ENCODE peak calls at places on chromosomes 3 and 15, in six cellular contexts. One of them, this sample, is unnamed.

GRCh38 chr15:58840048-58840447 is 68.9 kb downstream of the MINDY2 start:
- DNase-seq in heart left ventricle: no peak
- DNase-seq in colonic mucosa: no peak
- DNase-seq in brain microvascular endothelial cell: peak
- DNase-seq in bronchial epithelial cell: no peak
- DNase-seq in HL-60: no peak
- DNase-seq in this sample: no peak

GRCh38 chr3:152828075-152828840 is 6.7 kb upstream of the P2RY1 start:
- DNase-seq in heart left ventricle: no peak
- DNase-seq in HL-60: no peak
- DNase-seq in colonic mucosa: peak
- DNase-seq in brain microvascular endothelial cell: no peak
- DNase-seq in bronchial epithelial cell: no peak
- DNase-seq in this sample: no peak

GRCh38 chr3:72820405-72820804 is 27.8 kb downstream of the SHQ1 start:
- DNase-seq in HL-60: no peak
- DNase-seq in colonic mucosa: peak
- DNase-seq in brain microvascular endothelial cell: peak
- DNase-seq in heart left ventricle: peak
- DNase-seq in bronchial epithelial cell: peak
- DNase-seq in this sample: peak

GRCh38 chr3:127787966-127788365 is 34.3 kb downstream of the MGLL start:
- DNase-seq in bronchial epithelial cell: no peak
- DNase-seq in heart left ventricle: no peak
- DNase-seq in colonic mucosa: no peak
- DNase-seq in HL-60: no peak
- DNase-seq in brain microvascular endothelial cell: no peak
- DNase-seq in this sample: no peak

GRCh38 chr3:126081618-126082333 is 2.1 kb downstream of the SLC41A3 start:
- DNase-seq in colonic mucosa: no peak
- DNase-seq in bronchial epithelial cell: peak
- DNase-seq in brain microvascular endothelial cell: peak
- DNase-seq in HL-60: no peak
- DNase-seq in heart left ventricle: no peak
- DNase-seq in this sample: peak

GRCh38 chr3:195893121-195893449 is 15.3 kb downstream of the TNK2 start:
- DNase-seq in colonic mucosa: no peak
- DNase-seq in brain microvascular endothelial cell: no peak
- DNase-seq in heart left ventricle: peak
- DNase-seq in HL-60: no peak
- DNase-seq in bronchial epithelial cell: no peak
- DNase-seq in this sample: no peak

GRCh38 chr15:82803793-82804574 is 1.9 kb downstream of the FSD2 start:
- DNase-seq in HL-60: no peak
- DNase-seq in bronchial epithelial cell: peak
- DNase-seq in brain microvascular endothelial cell: peak
- DNase-seq in heart left ventricle: no peak
- DNase-seq in colonic mucosa: no peak
- DNase-seq in this sample: peak

GRCh38 chr15:78206326-78207109 is 27.8 kb downstream of the ACSBG1 start:
- DNase-seq in HL-60: no peak
- DNase-seq in colonic mucosa: peak
- DNase-seq in heart left ventricle: no peak
- DNase-seq in bronchial epithelial cell: no peak
- DNase-seq in brain microvascular endothelial cell: peak
- DNase-seq in this sample: no peak

GRCh38 chr15:49238342-49238741 is 68.3 kb downstream of the GALK2 start:
- DNase-seq in bronchial epithelial cell: no peak
- DNase-seq in colonic mucosa: no peak
- DNase-seq in brain microvascular endothelial cell: no peak
- DNase-seq in HL-60: no peak
- DNase-seq in heart left ventricle: no peak
- DNase-seq in this sample: no peak

GRCh38 chr15:72339777-72340177 is 19.8 kb upstream of the CELF6 start:
- DNase-seq in colonic mucosa: no peak
- DNase-seq in heart left ventricle: no peak
- DNase-seq in bronchial epithelial cell: peak
- DNase-seq in HL-60: peak
- DNase-seq in brain microvascular endothelial cell: peak
- DNase-seq in this sample: peak

GRCh38 chr3:182760576-182761164 is 32.6 kb upstream of the ATP11B start:
- DNase-seq in HL-60: no peak
- DNase-seq in heart left ventricle: no peak
- DNase-seq in brain microvascular endothelial cell: no peak
- DNase-seq in bronchial epithelial cell: no peak
- DNase-seq in colonic mucosa: peak
- DNase-seq in this sample: no peak

GRCh38 chr15:37695719-37696118 is 238.7 kb upstream of the TMCO5A start:
- DNase-seq in colonic mucosa: no peak
- DNase-seq in HL-60: no peak
- DNase-seq in brain microvascular endothelial cell: peak
- DNase-seq in heart left ventricle: no peak
- DNase-seq in bronchial epithelial cell: peak
- DNase-seq in this sample: no peak

GRCh38 chr15:85725019-85725418 is 69.7 kb downstream of the KLHL25 start:
- DNase-seq in brain microvascular endothelial cell: peak
- DNase-seq in HL-60: no peak
- DNase-seq in bronchial epithelial cell: no peak
- DNase-seq in colonic mucosa: no peak
- DNase-seq in heart left ventricle: no peak
- DNase-seq in this sample: no peak

GRCh38 chr3:188946837-188947236 is 224.9 kb upstream of the TPRG1 start:
- DNase-seq in colonic mucosa: no peak
- DNase-seq in brain microvascular endothelial cell: no peak
- DNase-seq in HL-60: no peak
- DNase-seq in heart left ventricle: no peak
- DNase-seq in bronchial epithelial cell: no peak
- DNase-seq in this sample: no peak

GRCh38 chr3:187739125-187739560 is 6.1 kb downstream of the BCL6 start:
- DNase-seq in heart left ventricle: peak
- DNase-seq in bronchial epithelial cell: no peak
- DNase-seq in HL-60: no peak
- DNase-seq in brain microvascular endothelial cell: no peak
- DNase-seq in colonic mucosa: peak
- DNase-seq in this sample: no peak

GRCh38 chr3:11953778-11954177 is 50.4 kb upstream of the SYN2 start:
- DNase-seq in brain microvascular endothelial cell: no peak
- DNase-seq in heart left ventricle: no peak
- DNase-seq in bronchial epithelial cell: no peak
- DNase-seq in colonic mucosa: no peak
- DNase-seq in HL-60: no peak
- DNase-seq in this sample: no peak

GRCh38 chr3:33186524-33187367 is 31.9 kb downstream of the SUSD5 start:
- DNase-seq in colonic mucosa: no peak
- DNase-seq in HL-60: no peak
- DNase-seq in heart left ventricle: no peak
- DNase-seq in bronchial epithelial cell: peak
- DNase-seq in brain microvascular endothelial cell: no peak
- DNase-seq in this sample: peak

GRCh38 chr15:31215490-31216209 is 111.0 kb upstream of the KLF13 start:
- DNase-seq in HL-60: peak
- DNase-seq in heart left ventricle: peak
- DNase-seq in bronchial epithelial cell: no peak
- DNase-seq in colonic mucosa: peak
- DNase-seq in brain microvascular endothelial cell: peak
- DNase-seq in this sample: peak

GRCh38 chr15:48617619-48618018 is 27.9 kb downstream of the FBN1 start:
- DNase-seq in heart left ventricle: peak
- DNase-seq in brain microvascular endothelial cell: peak
- DNase-seq in bronchial epithelial cell: no peak
- DNase-seq in HL-60: peak
- DNase-seq in colonic mucosa: peak
- DNase-seq in this sample: no peak

GRCh38 chr15:65550681-65551098 is 20.4 kb downstream of the HACD3 start:
- DNase-seq in bronchial epithelial cell: no peak
- DNase-seq in brain microvascular endothelial cell: peak
- DNase-seq in colonic mucosa: no peak
- DNase-seq in heart left ventricle: no peak
- DNase-seq in HL-60: no peak
- DNase-seq in this sample: no peak

GRCh38 chr3:95280711-95281352 is 1218.0 kb downstream of the NSUN3 start:
- DNase-seq in colonic mucosa: no peak
- DNase-seq in bronchial epithelial cell: peak
- DNase-seq in brain microvascular endothelial cell: no peak
- DNase-seq in HL-60: no peak
- DNase-seq in heart left ventricle: no peak
- DNase-seq in this sample: peak

GRCh38 chr15:57172925-57173324 is 203.4 kb upstream of the CGNL1 start:
- DNase-seq in bronchial epithelial cell: no peak
- DNase-seq in heart left ventricle: no peak
- DNase-seq in colonic mucosa: no peak
- DNase-seq in brain microvascular endothelial cell: no peak
- DNase-seq in HL-60: no peak
- DNase-seq in this sample: no peak

GRCh38 chr3:189961525-189962161 is 159.1 kb downstream of the P3H2 start:
- DNase-seq in HL-60: peak
- DNase-seq in brain microvascular endothelial cell: peak
- DNase-seq in heart left ventricle: peak
- DNase-seq in colonic mucosa: peak
- DNase-seq in bronchial epithelial cell: peak
- DNase-seq in this sample: peak

GRCh38 chr15:39124155-39124924 is 456.5 kb upstream of the THBS1 start:
- DNase-seq in bronchial epithelial cell: peak
- DNase-seq in HL-60: no peak
- DNase-seq in colonic mucosa: no peak
- DNase-seq in brain microvascular endothelial cell: no peak
- DNase-seq in heart left ventricle: no peak
- DNase-seq in this sample: peak

GRCh38 chr3:171835613-171836012 is 7.5 kb upstream of the TMEM212 start:
- DNase-seq in heart left ventricle: no peak
- DNase-seq in bronchial epithelial cell: no peak
- DNase-seq in brain microvascular endothelial cell: no peak
- DNase-seq in colonic mucosa: no peak
- DNase-seq in HL-60: no peak
- DNase-seq in this sample: no peak

GRCh38 chr3:171834461-171834801 is 8.7 kb upstream of the TMEM212 start:
- DNase-seq in heart left ventricle: no peak
- DNase-seq in brain microvascular endothelial cell: no peak
- DNase-seq in HL-60: no peak
- DNase-seq in bronchial epithelial cell: no peak
- DNase-seq in colonic mucosa: no peak
- DNase-seq in this sample: no peak

GRCh38 chr3:171836836-171837235 is 6.3 kb upstream of the TMEM212 start:
- DNase-seq in bronchial epithelial cell: no peak
- DNase-seq in colonic mucosa: no peak
- DNase-seq in HL-60: no peak
- DNase-seq in heart left ventricle: no peak
- DNase-seq in brain microvascular endothelial cell: no peak
- DNase-seq in this sample: no peak

GRCh38 chr3:171833775-171834460 is 9.2 kb upstream of the TMEM212 start:
- DNase-seq in HL-60: no peak
- DNase-seq in brain microvascular endothelial cell: peak
- DNase-seq in colonic mucosa: no peak
- DNase-seq in heart left ventricle: no peak
- DNase-seq in bronchial epithelial cell: peak
- DNase-seq in this sample: peak

DNA sequence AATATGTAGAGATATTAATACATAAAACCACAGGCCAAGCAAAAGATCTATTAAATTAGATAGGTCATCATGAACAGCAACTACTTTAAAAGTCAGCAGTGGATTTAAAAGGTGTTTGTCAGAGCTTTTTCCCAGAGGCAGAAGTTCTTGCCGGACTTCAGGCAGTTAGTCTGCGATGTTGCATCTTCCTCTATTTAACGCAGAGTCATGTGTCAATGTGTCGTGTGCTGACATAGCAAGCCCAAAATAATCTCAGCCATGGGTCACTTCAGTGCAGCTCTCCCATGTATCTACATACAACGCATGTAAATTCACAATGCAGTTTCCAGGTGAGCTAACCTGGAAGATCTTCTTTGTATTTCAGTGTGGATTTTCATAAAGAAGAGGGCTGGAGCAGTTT is 8.0 kb upstream of the TMEM212 start:
- DNase-seq in brain microvascular endothelial cell: no peak
- DNase-seq in heart left ventricle: no peak
- DNase-seq in colonic mucosa: no peak
- DNase-seq in bronchial epithelial cell: no peak
- DNase-seq in HL-60: no peak
- DNase-seq in this sample: no peak
- TF ChIP-seq CTCF in brain microvascular endothelial cell: no peak
- TF ChIP-seq CTCF in heart left ventricle: no peak
- TF ChIP-seq CTCF in colonic mucosa: no peak
- TF ChIP-seq CTCF in bronchial epithelial cell: no peak
- TF ChIP-seq CTCF in HL-60: no peak
- TF ChIP-seq CTCF in this sample: no peak

GRCh38 chr15:90420488-90420850 is 32.4 kb downstream of the IQGAP1 start:
- DNase-seq in bronchial epithelial cell: no peak
- DNase-seq in HL-60: no peak
- DNase-seq in heart left ventricle: no peak
- DNase-seq in brain microvascular endothelial cell: no peak
- DNase-seq in colonic mucosa: no peak
- DNase-seq in this sample: no peak
- H3K4me3 ChIP-seq in bronchial epithelial cell: no peak
- H3K4me3 ChIP-seq in HL-60: no peak
- H3K4me3 ChIP-seq in heart left ventricle: no peak
- H3K4me3 ChIP-seq in brain microvascular endothelial cell: no peak
- H3K4me3 ChIP-seq in colonic mucosa: no peak
- H3K4me3 ChIP-seq in this sample: no peak

DNA sequence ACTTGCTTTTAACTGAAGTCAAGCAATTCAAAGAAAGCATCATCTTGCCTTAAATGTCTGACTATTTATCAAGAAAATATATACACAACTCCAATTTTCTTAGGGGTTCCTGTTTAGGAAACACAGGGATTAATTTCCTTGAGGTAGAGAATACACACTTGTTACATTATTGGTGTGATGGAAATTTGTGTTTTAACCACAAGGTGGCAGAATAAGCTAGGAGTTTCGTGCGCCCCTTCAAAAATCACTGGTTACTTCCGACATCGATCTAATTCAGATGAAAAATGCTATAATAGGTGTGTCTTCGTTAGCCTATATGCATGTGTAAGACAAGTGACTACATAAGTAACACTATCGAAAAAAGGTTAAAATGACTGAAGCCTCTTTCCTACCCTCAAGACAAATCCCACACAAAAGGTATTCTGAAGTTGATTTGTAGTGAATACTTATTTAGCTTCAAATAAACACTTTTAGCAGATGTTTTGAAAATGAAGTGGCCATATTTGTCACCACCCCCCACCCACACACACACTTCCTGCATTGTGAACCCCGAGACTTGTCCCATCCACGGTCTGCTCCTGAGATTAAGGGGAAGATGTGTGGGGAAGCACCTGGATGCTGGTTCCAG is 246.5 kb downstream of the ROBO1 start:
- DNase-seq in bronchial epithelial cell: peak
- DNase-seq in HL-60: peak
- DNase-seq in heart left ventricle: no peak
- DNase-seq in colonic mucosa: no peak
- DNase-seq in brain microvascular endothelial cell: peak
- DNase-seq in this sample: peak
- TF ChIP-seq CTCF in bronchial epithelial cell: peak
- TF ChIP-seq CTCF in HL-60: peak
- TF ChIP-seq CTCF in heart left ventricle: peak
- TF ChIP-seq CTCF in colonic mucosa: peak
- TF ChIP-seq CTCF in brain microvascular endothelial cell: peak
- TF ChIP-seq CTCF in this sample: peak

DNA sequence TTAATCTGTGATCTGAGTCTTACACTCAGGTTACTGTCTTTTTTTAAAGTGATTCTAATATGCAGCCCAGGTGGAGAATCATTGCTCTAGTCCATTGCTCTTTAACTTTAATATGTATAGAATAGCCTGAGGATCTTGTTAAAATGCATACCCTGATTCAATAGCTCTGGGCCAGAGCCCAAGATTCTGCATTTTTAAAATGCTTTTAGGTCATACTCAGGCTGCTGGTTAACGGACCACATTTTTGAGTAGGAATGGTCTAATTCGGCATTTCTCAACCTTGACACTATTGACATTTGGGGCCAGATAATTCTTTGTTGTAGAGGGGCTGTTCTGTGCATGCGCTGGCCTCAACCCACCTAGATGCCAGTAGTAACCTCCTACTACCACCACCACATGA is 20.9 kb upstream of the FSTL1 start:
- DNase-seq in heart left ventricle: no peak
- DNase-seq in colonic mucosa: no peak
- DNase-seq in HL-60: no peak
- DNase-seq in brain microvascular endothelial cell: peak
- DNase-seq in bronchial epithelial cell: no peak
- DNase-seq in this sample: no peak
- H3K4me3 ChIP-seq in heart left ventricle: no peak
- H3K4me3 ChIP-seq in colonic mucosa: no peak
- H3K4me3 ChIP-seq in HL-60: no peak
- H3K4me3 ChIP-seq in brain microvascular endothelial cell: no peak
- H3K4me3 ChIP-seq in bronchial epithelial cell: no peak
- H3K4me3 ChIP-seq in this sample: no peak